ENCODE peak calls at places on chromosome 12, in seven cellular contexts. D is heart left ventricle, M is OCI-LY7, I is cardiac muscle cell, E is IMR-90, C is A549, P is left ventricle myocardium inferior. Z is an unnamed sample.

GRCh38 chr12:114397978-114398881 is 7.7 kb downstream of the TBX5 start:
- DNase-seq in D (no peak), M (no peak), I (no peak), E (peak; percentile 15), C (no peak), P (no peak), Z (no peak)

GRCh38 chr12:29414368-29414767 is 33.4 kb upstream of the ERGIC2 start:
- DNase-seq in D (no peak), M (no peak), I (no peak), E (peak; percentile 41), C (no peak), P (no peak), Z (no peak)

GRCh38 chr12:19941096-19941495 is 427.2 kb upstream of the PDE3A start:
- DNase-seq in D (no peak), M (no peak), I (no peak), E (no peak), C (no peak), P (no peak), Z (no peak)

GRCh38 chr12:77402726-77403125 is 337.4 kb upstream of the E2F7 start:
- DNase-seq in D (no peak), M (no peak), I (peak; percentile 56), E (peak; percentile 3), C (no peak), P (no peak), Z (no peak)

GRCh38 chr12:13223176-13223806 is 26.8 kb downstream of the EMP1 start:
- DNase-seq in D (no peak), M (no peak), I (peak; percentile 78), E (peak; percentile 93), C (peak; percentile 76), P (no peak), Z (peak; percentile 88)

GRCh38 chr12:88153959-88154358 is 11.9 kb downstream of the TMTC3 start:
- DNase-seq in D (no peak), M (peak; percentile 30), I (peak; percentile 73), E (peak; percentile 70), C (no peak), P (no peak), Z (peak; percentile 11)

GRCh38 chr12:102689701-102690100 is 209.3 kb upstream of the IGF1 start:
- DNase-seq in D (no peak), M (no peak), I (no peak), E (no peak), C (no peak), P (no peak), Z (no peak)

GRCh38 chr12:132610051-132610759 is at the start of gene LRCOL1:
- DNase-seq in D (peak; percentile 64), M (no peak), I (peak; percentile 93), E (peak; percentile 90), C (no peak), P (peak; percentile 63), Z (no peak)

GRCh38 chr12:46084666-46085631 is 94.6 kb upstream of the SCAF11 start:
- DNase-seq in D (no peak), M (peak; percentile 20), I (no peak), E (no peak), C (no peak), P (no peak), Z (peak; percentile 92)

GRCh38 chr12:6620137-6620884 is 13.1 kb upstream of the CHD4 start:
- DNase-seq in D (no peak), M (no peak), I (peak; percentile 85), E (no peak), C (no peak), P (no peak), Z (no peak)

GRCh38 chr12:10018390-10018789 is 8.0 kb downstream of the CLEC12B start:
- DNase-seq in D (no peak), M (no peak), I (no peak), E (peak; percentile 60), C (no peak), P (no peak), Z (no peak)

GRCh38 chr12:24404086-24404815 is 454.8 kb upstream of the SOX5 start:
- DNase-seq in D (no peak), M (no peak), I (peak; percentile 14), E (peak; percentile 87), C (no peak), P (no peak), Z (no peak)

GRCh38 chr12:32993404-32993803 is 96.8 kb upstream of the PKP2 start:
- DNase-seq in D (no peak), M (no peak), I (no peak), E (no peak), C (no peak), P (no peak), Z (no peak)

GRCh38 chr12:83700858-83701257 is 1014.2 kb downstream of the TMTC2 start:
- DNase-seq in D (no peak), M (no peak), I (no peak), E (no peak), C (no peak), P (no peak), Z (peak; percentile 50)

DNA sequence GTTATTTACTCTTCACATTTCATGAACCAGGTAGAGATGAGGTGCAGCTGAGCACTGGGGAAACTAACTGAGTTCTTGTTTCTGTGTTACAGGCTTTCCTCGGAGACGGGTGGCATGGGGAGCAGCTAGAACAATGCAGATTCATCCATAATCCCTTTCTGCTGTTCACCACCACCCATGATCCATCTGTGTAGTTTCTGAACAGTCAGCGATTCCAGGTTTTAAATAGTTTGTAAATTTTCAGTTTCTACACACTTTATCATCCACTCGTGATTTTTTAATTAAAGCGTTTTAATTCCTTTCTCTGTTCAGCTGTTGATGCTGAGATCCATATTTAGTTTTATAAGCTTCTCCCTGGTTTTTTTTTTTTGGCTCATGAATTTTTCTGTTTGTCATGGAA is 19.9 kb downstream of the MAP3K12 start:
- DNase-seq in D (no peak), M (no peak), I (no peak), E (no peak), C (no peak), P (no peak), Z (no peak)
- H3K4me1 ChIP-seq in D (peaks cover 23% of the 10 kb centered on the region), M (no peaks in the 10 kb centered on the region), I (no peaks in the 10 kb centered on the region), E (peaks cover 19% of the 10 kb centered on the region), C (peaks cover 56% of the 10 kb centered on the region), P (peaks cover 85% of the 10 kb centered on the region), Z (peaks cover 14% of the 10 kb centered on the region)

DNA sequence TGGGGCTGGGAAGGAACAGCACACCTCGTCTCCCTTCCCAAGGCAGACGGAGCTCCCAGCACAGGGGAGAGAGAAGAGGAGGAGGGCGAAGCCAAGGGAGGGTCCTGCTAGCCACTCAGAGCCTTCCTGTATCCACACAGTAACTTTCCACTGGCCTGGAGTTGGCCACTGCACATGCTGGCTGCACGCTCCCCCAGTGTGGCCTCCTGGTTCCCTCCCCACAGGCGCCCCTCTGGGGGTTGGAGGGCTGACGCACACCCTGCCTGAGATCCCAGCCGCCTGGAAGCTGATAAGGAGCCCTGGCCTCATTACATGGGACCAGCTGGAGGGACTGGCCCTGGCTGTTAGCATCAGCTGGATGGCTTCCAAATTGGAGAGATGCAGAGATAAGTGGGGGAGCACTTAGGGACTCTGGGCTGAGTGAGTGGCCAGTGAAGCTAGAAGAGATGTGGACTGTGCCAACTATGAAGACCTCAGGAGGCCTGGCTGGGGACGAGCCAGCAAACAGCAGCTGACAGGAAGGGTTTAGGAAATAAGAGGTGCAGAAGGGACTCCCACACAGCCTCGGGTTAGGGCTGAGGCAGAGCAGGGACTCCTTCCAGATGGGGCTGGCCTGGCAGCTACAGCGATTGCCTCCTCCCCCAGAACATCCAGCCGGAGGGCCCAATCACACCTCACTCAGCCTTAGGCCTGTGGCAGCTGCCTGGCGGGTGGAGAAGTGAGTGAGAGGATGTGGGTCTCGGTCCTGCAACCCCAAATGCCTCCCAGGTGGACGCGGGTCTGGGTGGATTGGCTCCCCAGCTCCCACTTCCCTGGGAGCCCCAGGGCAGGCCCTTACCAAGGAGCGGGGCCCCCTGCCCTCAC is 26.3 kb upstream of the BCDIN3D start:
- DNase-seq in D (peak; percentile 94), M (no peak), I (peak; percentile 100), E (peak; percentile 97), C (no peak), P (peak; percentile 92), Z (no peak)
- H3K4me1 ChIP-seq in D (peaks cover 29% of the 10 kb centered on the region), M (no peaks in the 10 kb centered on the region), I (peaks cover 29% of the 10 kb centered on the region), E (peaks cover 23% of the 10 kb centered on the region), C (no peaks in the 10 kb centered on the region), P (peaks cover 51% of the 10 kb centered on the region), Z (no peaks in the 10 kb centered on the region)

GRCh38 chr12:94771199-94771598 is 120.8 kb upstream of the TMCC3 start:
- DNase-seq in D (no peak), M (no peak), I (no peak), E (no peak), C (no peak), P (no peak), Z (no peak)
- H3K4me1 ChIP-seq in D (no peaks in the 10 kb centered on the region), M (peaks cover 50% of the 10 kb centered on the region), I (no peaks in the 10 kb centered on the region), E (no peaks in the 10 kb centered on the region), C (no peaks in the 10 kb centered on the region), P (peaks cover 7% of the 10 kb centered on the region), Z (no peaks in the 10 kb centered on the region)

GRCh38 chr12:96206957-96207356 is 12.8 kb downstream of the ELK3 start:
- DNase-seq in D (no peak), M (no peak), I (no peak), E (no peak), C (no peak), P (no peak), Z (no peak)

GRCh38 chr12:96210376-96211055 is 16.3 kb downstream of the ELK3 start:
- DNase-seq in D (no peak), M (no peak), I (no peak), E (no peak), C (no peak), P (no peak), Z (no peak)

GRCh38 chr12:96211989-96212388 is 17.8 kb downstream of the ELK3 start:
- DNase-seq in D (no peak), M (no peak), I (no peak), E (no peak), C (no peak), P (no peak), Z (no peak)

GRCh38 chr12:96208346-96208745 is 14.2 kb downstream of the ELK3 start:
- DNase-seq in D (no peak), M (no peak), I (peak; percentile 85), E (peak; percentile 86), C (no peak), P (no peak), Z (peak; percentile 40)

GRCh38 chr12:96208801-96209534 is 14.8 kb downstream of the ELK3 start:
- DNase-seq in D (no peak), M (peak; percentile 92), I (peak; percentile 61), E (no peak), C (no peak), P (no peak), Z (no peak)
- H3K4me1 ChIP-seq in D (no peaks in the 10 kb centered on the region), M (peaks cover 68% of the 10 kb centered on the region), I (no peaks in the 10 kb centered on the region), E (peaks cover 13% of the 10 kb centered on the region), C (peaks cover 16% of the 10 kb centered on the region), P (peaks cover 95% of the 10 kb centered on the region), Z (peaks cover 17% of the 10 kb centered on the region)

DNA sequence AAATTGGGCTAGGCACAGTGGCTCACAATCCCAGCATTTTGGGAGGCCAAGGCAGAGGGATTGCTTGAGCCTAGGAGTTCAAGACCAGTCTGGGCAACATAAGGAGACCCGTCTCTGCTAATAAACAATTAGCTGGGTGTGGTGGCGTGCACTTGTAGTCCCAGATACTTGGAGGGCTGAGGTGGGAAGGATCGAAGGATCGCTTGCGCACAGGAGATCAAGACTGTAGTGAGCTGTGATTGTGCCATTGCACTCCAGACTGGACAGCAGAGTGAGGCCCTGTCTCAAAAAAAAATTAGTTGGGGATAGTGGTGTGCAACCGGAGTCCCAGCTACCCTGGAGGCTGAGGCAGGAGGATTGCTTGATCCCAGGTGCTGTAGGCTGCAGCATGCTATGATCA is 38.7 kb upstream of the BCL7A start:
- DNase-seq in D (no peak), M (no peak), I (no peak), E (no peak), C (no peak), P (no peak), Z (no peak)
- H3K4me1 ChIP-seq in D (no peaks in the 10 kb centered on the region), M (peaks cover 91% of the 10 kb centered on the region), I (no peaks in the 10 kb centered on the region), E (no peaks in the 10 kb centered on the region), C (no peaks in the 10 kb centered on the region), P (no peaks in the 10 kb centered on the region), Z (no peaks in the 10 kb centered on the region)

Z was measured in foreskin keratinocyte.